ENCODE peak calls at places on chromosomes 16 and 17, in nine cellular contexts. One of them, this sample, is unnamed.
A peak's percentile ranks its signal among the peaks of the same experiment; 100 is the strongest.

GRCh38 chr17:20066253-20066652 is 57.1 kb downstream of the SPECC1 start:
- DNase-seq in upper lobe of right lung: no peak
- DNase-seq in right atrium auricular region: peak; percentile 66
- DNase-seq in heart right ventricle: no peak
- DNase-seq in tibial nerve: peak; percentile 71
- DNase-seq in cardiac muscle cell: no peak
- DNase-seq in body of pancreas: peak; percentile 73
- DNase-seq in A549: peak; percentile 61
- DNase-seq in heart left ventricle: peak; percentile 62
- DNase-seq in this sample: no peak

GRCh38 chr16:12087901-12088364 is 111.4 kb downstream of the SNX29 start:
- DNase-seq in right atrium auricular region: no peak
- DNase-seq in upper lobe of right lung: peak; percentile 68
- DNase-seq in body of pancreas: no peak
- DNase-seq in heart left ventricle: no peak
- DNase-seq in heart right ventricle: peak; percentile 42
- DNase-seq in tibial nerve: no peak
- DNase-seq in cardiac muscle cell: no peak
- DNase-seq in A549: no peak
- DNase-seq in this sample: peak; percentile 67

GRCh38 chr17:77786740-77787505 is 171.6 kb upstream of the TNRC6C start:
- DNase-seq in tibial nerve: no peak
- DNase-seq in A549: no peak
- DNase-seq in right atrium auricular region: no peak
- DNase-seq in heart left ventricle: no peak
- DNase-seq in heart right ventricle: no peak
- DNase-seq in cardiac muscle cell: no peak
- DNase-seq in upper lobe of right lung: no peak
- DNase-seq in body of pancreas: no peak
- DNase-seq in this sample: no peak

GRCh38 chr16:67236551-67237395 is 9.8 kb downstream of the TMEM208 start:
- DNase-seq in cardiac muscle cell: peak; percentile 32
- DNase-seq in upper lobe of right lung: peak; percentile 78
- DNase-seq in right atrium auricular region: no peak
- DNase-seq in A549: peak; percentile 75
- DNase-seq in heart right ventricle: peak; percentile 46
- DNase-seq in body of pancreas: peak; percentile 9
- DNase-seq in heart left ventricle: no peak
- DNase-seq in tibial nerve: no peak
- DNase-seq in this sample: peak; percentile 91

GRCh38 chr16:57476546-57477410 is 9.5 kb downstream of the DOK4 start:
- DNase-seq in upper lobe of right lung: no peak
- DNase-seq in heart left ventricle: no peak
- DNase-seq in cardiac muscle cell: peak; percentile 32
- DNase-seq in heart right ventricle: no peak
- DNase-seq in right atrium auricular region: no peak
- DNase-seq in tibial nerve: no peak
- DNase-seq in A549: no peak
- DNase-seq in body of pancreas: no peak
- DNase-seq in this sample: no peak

GRCh38 chr16:68732068-68732680 is 4.9 kb upstream of the CDH1 start:
- DNase-seq in cardiac muscle cell: peak; percentile 48
- DNase-seq in upper lobe of right lung: peak; percentile 89
- DNase-seq in A549: peak; percentile 64
- DNase-seq in body of pancreas: peak; percentile 92
- DNase-seq in heart right ventricle: no peak
- DNase-seq in heart left ventricle: no peak
- DNase-seq in right atrium auricular region: no peak
- DNase-seq in tibial nerve: no peak
- DNase-seq in this sample: peak; percentile 86

GRCh38 chr17:2954898-2955445 is 108.4 kb downstream of the OR1D5 start:
- DNase-seq in heart right ventricle: no peak
- DNase-seq in tibial nerve: no peak
- DNase-seq in right atrium auricular region: no peak
- DNase-seq in upper lobe of right lung: no peak
- DNase-seq in heart left ventricle: no peak
- DNase-seq in A549: peak; percentile 90
- DNase-seq in cardiac muscle cell: no peak
- DNase-seq in body of pancreas: no peak
- DNase-seq in this sample: no peak

GRCh38 chr17:336110-337021 is 16.2 kb downstream of the RPH3AL start:
- DNase-seq in body of pancreas: peak; percentile 86
- DNase-seq in A549: no peak
- DNase-seq in tibial nerve: peak; percentile 61
- DNase-seq in right atrium auricular region: peak; percentile 78
- DNase-seq in cardiac muscle cell: peak; percentile 78
- DNase-seq in upper lobe of right lung: peak; percentile 92
- DNase-seq in heart right ventricle: peak; percentile 79
- DNase-seq in heart left ventricle: peak; percentile 61
- DNase-seq in this sample: peak; percentile 81

GRCh38 chr16:46817961-46818360 is 13.0 kb downstream of the C16orf87 start:
- DNase-seq in body of pancreas: no peak
- DNase-seq in upper lobe of right lung: no peak
- DNase-seq in tibial nerve: no peak
- DNase-seq in cardiac muscle cell: no peak
- DNase-seq in A549: no peak
- DNase-seq in heart left ventricle: no peak
- DNase-seq in heart right ventricle: no peak
- DNase-seq in right atrium auricular region: no peak
- DNase-seq in this sample: no peak

GRCh38 chr16:6828690-6829089 is 504.0 kb upstream of the RBFOX1 start:
- DNase-seq in heart right ventricle: no peak
- DNase-seq in tibial nerve: no peak
- DNase-seq in upper lobe of right lung: no peak
- DNase-seq in right atrium auricular region: no peak
- DNase-seq in cardiac muscle cell: no peak
- DNase-seq in heart left ventricle: no peak
- DNase-seq in body of pancreas: no peak
- DNase-seq in A549: no peak
- DNase-seq in this sample: no peak

GRCh38 chr16:966035-966434 is 4.7 kb downstream of the LMF1 start:
- DNase-seq in heart left ventricle: no peak
- DNase-seq in cardiac muscle cell: no peak
- DNase-seq in tibial nerve: no peak
- DNase-seq in heart right ventricle: no peak
- DNase-seq in A549: no peak
- DNase-seq in upper lobe of right lung: peak; percentile 63
- DNase-seq in right atrium auricular region: no peak
- DNase-seq in body of pancreas: no peak
- DNase-seq in this sample: peak; percentile 77

GRCh38 chr16:967546-968295 is 3.1 kb downstream of the LMF1 start:
- DNase-seq in right atrium auricular region: no peak
- DNase-seq in tibial nerve: no peak
- DNase-seq in cardiac muscle cell: no peak
- DNase-seq in A549: no peak
- DNase-seq in upper lobe of right lung: peak; percentile 59
- DNase-seq in heart right ventricle: no peak
- DNase-seq in heart left ventricle: no peak
- DNase-seq in body of pancreas: no peak
- DNase-seq in this sample: peak; percentile 79

GRCh38 chr16:966505-966904 is 4.3 kb downstream of the LMF1 start:
- DNase-seq in body of pancreas: no peak
- DNase-seq in right atrium auricular region: no peak
- DNase-seq in cardiac muscle cell: no peak
- DNase-seq in A549: no peak
- DNase-seq in heart left ventricle: no peak
- DNase-seq in tibial nerve: no peak
- DNase-seq in heart right ventricle: no peak
- DNase-seq in upper lobe of right lung: no peak
- DNase-seq in this sample: no peak

GRCh38 chr16:968620-969019 is 2.2 kb downstream of the LMF1 start:
- DNase-seq in cardiac muscle cell: no peak
- DNase-seq in body of pancreas: no peak
- DNase-seq in upper lobe of right lung: no peak
- DNase-seq in tibial nerve: no peak
- DNase-seq in heart left ventricle: no peak
- DNase-seq in right atrium auricular region: no peak
- DNase-seq in A549: no peak
- DNase-seq in heart right ventricle: no peak
- DNase-seq in this sample: no peak

GRCh38 chr16:967077-967541 is 3.7 kb downstream of the LMF1 start:
- DNase-seq in tibial nerve: no peak
- DNase-seq in A549: no peak
- DNase-seq in cardiac muscle cell: no peak
- DNase-seq in heart left ventricle: no peak
- DNase-seq in body of pancreas: no peak
- DNase-seq in heart right ventricle: no peak
- DNase-seq in right atrium auricular region: no peak
- DNase-seq in upper lobe of right lung: peak; percentile 46
- DNase-seq in this sample: peak; percentile 64
- TF ChIP-seq CTCF in tibial nerve: no peak
- TF ChIP-seq CTCF in A549: no peak
- TF ChIP-seq CTCF in cardiac muscle cell: no peak
- TF ChIP-seq CTCF in heart left ventricle: no peak
- TF ChIP-seq CTCF in body of pancreas: no peak
- TF ChIP-seq CTCF in heart right ventricle: no peak
- TF ChIP-seq CTCF in right atrium auricular region: no peak
- TF ChIP-seq CTCF in upper lobe of right lung: no peak
- TF ChIP-seq CTCF in this sample: no peak

GRCh38 chr17:6452471-6453266 is 8.4 kb downstream of the PIMREG start:
- DNase-seq in tibial nerve: no peak
- DNase-seq in A549: no peak
- DNase-seq in right atrium auricular region: no peak
- DNase-seq in heart right ventricle: no peak
- DNase-seq in cardiac muscle cell: no peak
- DNase-seq in heart left ventricle: no peak
- DNase-seq in upper lobe of right lung: peak; percentile 15
- DNase-seq in body of pancreas: no peak
- DNase-seq in this sample: no peak

GRCh38 chr17:6453279-6454024 is 9.2 kb downstream of the PIMREG start:
- DNase-seq in heart left ventricle: no peak
- DNase-seq in heart right ventricle: no peak
- DNase-seq in upper lobe of right lung: peak; percentile 58
- DNase-seq in cardiac muscle cell: no peak
- DNase-seq in tibial nerve: no peak
- DNase-seq in right atrium auricular region: no peak
- DNase-seq in A549: no peak
- DNase-seq in body of pancreas: no peak
- DNase-seq in this sample: no peak

GRCh38 chr17:6455321-6455705 is 11.1 kb downstream of the PIMREG start:
- DNase-seq in heart left ventricle: no peak
- DNase-seq in body of pancreas: peak; percentile 31
- DNase-seq in cardiac muscle cell: peak; percentile 46
- DNase-seq in A549: no peak
- DNase-seq in heart right ventricle: no peak
- DNase-seq in tibial nerve: no peak
- DNase-seq in upper lobe of right lung: peak; percentile 66
- DNase-seq in right atrium auricular region: no peak
- DNase-seq in this sample: no peak

GRCh38 chr17:6456321-6456720 is 12.1 kb downstream of the PIMREG start:
- DNase-seq in body of pancreas: no peak
- DNase-seq in upper lobe of right lung: peak; percentile 44
- DNase-seq in heart left ventricle: no peak
- DNase-seq in heart right ventricle: no peak
- DNase-seq in right atrium auricular region: no peak
- DNase-seq in tibial nerve: no peak
- DNase-seq in A549: no peak
- DNase-seq in cardiac muscle cell: no peak
- DNase-seq in this sample: no peak

GRCh38 chr17:6454495-6455320 is 10.5 kb downstream of the PIMREG start:
- DNase-seq in heart right ventricle: no peak
- DNase-seq in right atrium auricular region: no peak
- DNase-seq in heart left ventricle: no peak
- DNase-seq in tibial nerve: no peak
- DNase-seq in cardiac muscle cell: no peak
- DNase-seq in upper lobe of right lung: peak; percentile 61
- DNase-seq in body of pancreas: no peak
- DNase-seq in A549: no peak
- DNase-seq in this sample: no peak
- H3K4me3 ChIP-seq in heart right ventricle: peak overlapping the region; percentile 27
- H3K4me3 ChIP-seq in right atrium auricular region: peak overlapping the region; percentile 35
- H3K4me3 ChIP-seq in heart left ventricle: peak overlapping the region; percentile 36
- H3K4me3 ChIP-seq in tibial nerve: peak overlapping the region; percentile 24
- H3K4me3 ChIP-seq in cardiac muscle cell: no peak overlapping the region
- H3K4me3 ChIP-seq in upper lobe of right lung: no peak overlapping the region
- H3K4me3 ChIP-seq in body of pancreas: no peak overlapping the region
- H3K4me3 ChIP-seq in A549: no peak overlapping the region
- H3K4me3 ChIP-seq in this sample: no peak overlapping the region

DNA sequence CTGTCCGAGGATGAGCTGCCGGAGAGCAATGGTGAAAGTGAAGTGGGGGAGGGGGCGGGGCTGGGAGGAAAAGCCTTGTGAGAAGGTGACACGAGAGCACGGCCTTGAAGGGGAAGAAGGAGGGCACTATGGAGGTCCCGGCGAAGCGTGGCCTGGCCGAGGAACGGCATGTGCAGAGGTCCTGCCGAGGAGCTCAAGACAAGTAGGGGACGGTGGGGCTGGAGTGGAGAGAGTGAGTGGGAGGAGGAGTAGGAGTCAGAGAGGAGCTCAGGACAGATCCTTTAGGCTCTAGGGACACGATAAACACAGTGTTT is 5.9 kb upstream of the SERPINF1 start:
- DNase-seq in right atrium auricular region: no peak
- DNase-seq in cardiac muscle cell: no peak
- DNase-seq in upper lobe of right lung: no peak
- DNase-seq in heart left ventricle: no peak
- DNase-seq in body of pancreas: no peak
- DNase-seq in heart right ventricle: no peak
- DNase-seq in A549: no peak
- DNase-seq in tibial nerve: no peak
- DNase-seq in this sample: peak; percentile 65
- H3K27ac ChIP-seq in right atrium auricular region: no peak overlapping the region
- H3K27ac ChIP-seq in cardiac muscle cell: no peak overlapping the region
- H3K27ac ChIP-seq in upper lobe of right lung: no peak overlapping the region
- H3K27ac ChIP-seq in heart left ventricle: no peak overlapping the region
- H3K27ac ChIP-seq in body of pancreas: no peak overlapping the region
- H3K27ac ChIP-seq in heart right ventricle: no peak overlapping the region
- H3K27ac ChIP-seq in A549: no peak overlapping the region
- H3K27ac ChIP-seq in tibial nerve: no peak overlapping the region
- H3K27ac ChIP-seq in this sample: peak overlapping the region; percentile 97

GRCh38 chr16:54242199-54242598 is 44.4 kb downstream of the IRX3 start:
- DNase-seq in right atrium auricular region: peak; percentile 23
- DNase-seq in A549: no peak
- DNase-seq in upper lobe of right lung: no peak
- DNase-seq in body of pancreas: no peak
- DNase-seq in heart right ventricle: no peak
- DNase-seq in cardiac muscle cell: peak; percentile 29
- DNase-seq in tibial nerve: no peak
- DNase-seq in heart left ventricle: no peak
- DNase-seq in this sample: no peak

GRCh38 chr16:54241525-54241924 is 45.1 kb downstream of the IRX3 start:
- DNase-seq in heart right ventricle: no peak
- DNase-seq in cardiac muscle cell: no peak
- DNase-seq in right atrium auricular region: no peak
- DNase-seq in tibial nerve: no peak
- DNase-seq in heart left ventricle: no peak
- DNase-seq in body of pancreas: no peak
- DNase-seq in A549: no peak
- DNase-seq in upper lobe of right lung: no peak
- DNase-seq in this sample: no peak

GRCh38 chr16:54245788-54246453 is 40.7 kb downstream of the IRX3 start:
- DNase-seq in upper lobe of right lung: no peak
- DNase-seq in heart left ventricle: no peak
- DNase-seq in cardiac muscle cell: no peak
- DNase-seq in right atrium auricular region: peak; percentile 5
- DNase-seq in heart right ventricle: no peak
- DNase-seq in body of pancreas: no peak
- DNase-seq in tibial nerve: no peak
- DNase-seq in A549: no peak
- DNase-seq in this sample: no peak

GRCh38 chr16:54246454-54246821 is 40.1 kb downstream of the IRX3 start:
- DNase-seq in upper lobe of right lung: no peak
- DNase-seq in A549: no peak
- DNase-seq in body of pancreas: no peak
- DNase-seq in heart right ventricle: no peak
- DNase-seq in heart left ventricle: no peak
- DNase-seq in cardiac muscle cell: no peak
- DNase-seq in right atrium auricular region: peak; percentile 50
- DNase-seq in tibial nerve: no peak
- DNase-seq in this sample: no peak

GRCh38 chr16:54244061-54244886 is 42.3 kb downstream of the IRX3 start:
- DNase-seq in right atrium auricular region: peak; percentile 53
- DNase-seq in A549: no peak
- DNase-seq in tibial nerve: no peak
- DNase-seq in body of pancreas: no peak
- DNase-seq in heart left ventricle: no peak
- DNase-seq in heart right ventricle: no peak
- DNase-seq in cardiac muscle cell: no peak
- DNase-seq in upper lobe of right lung: no peak
- DNase-seq in this sample: no peak
- TF ChIP-seq CTCF in right atrium auricular region: no peak
- TF ChIP-seq CTCF in A549: no peak
- TF ChIP-seq CTCF in tibial nerve: no peak
- TF ChIP-seq CTCF in body of pancreas: no peak
- TF ChIP-seq CTCF in heart left ventricle: no peak
- TF ChIP-seq CTCF in heart right ventricle: no peak
- TF ChIP-seq CTCF in cardiac muscle cell: no peak
- TF ChIP-seq CTCF in upper lobe of right lung: no peak
- TF ChIP-seq CTCF in this sample: no peak

This sample was measured in upper lobe of left lung.